ENCODE peak calls at places on chromosomes 3 and 15, in five cellular contexts. Q is stimulated activated CD8-positive, alpha-beta memory T cell treated with anti-CD3 and anti-CD28 coated beads, Interleukin-12 subunit alpha, Interleukin-12 subunit beta, amount 100 ng/mL, for 4 hours; L is NCI-H1417; I is astrocyte of the spinal cord; T is Peyer's patch. Y is an unnamed sample.
A peak's percentile ranks its signal among the peaks of the same experiment; 100 is the strongest.

GRCh38 chr3:129056832-129057231 is 3.7 kb upstream of the GP9 start:
- DNase-seq in Q (no peak), T (no peak), I (no peak), L (no peak), Y (no peak)

GRCh38 chr3:173939319-173939718 is 541.8 kb downstream of the NLGN1 start:
- DNase-seq in L (no peak), I (no peak), Q (no peak), T (no peak), Y (no peak)

GRCh38 chr15:57406040-57406772 is 29.9 kb downstream of the CGNL1 start:
- DNase-seq in I (peak; percentile 21), L (no peak), T (no peak), Q (no peak), Y (no peak)

GRCh38 chr3:61702453-61702852 is 141.1 kb downstream of the PTPRG start:
- DNase-seq in Q (no peak), L (no peak), I (no peak), T (no peak), Y (no peak)

GRCh38 chr15:69653846-69654245 is 201.2 kb downstream of the RPLP1 start:
- DNase-seq in Q (no peak), I (no peak), T (no peak), L (no peak), Y (no peak)

GRCh38 chr3:44628716-44629115 is 3.9 kb downstream of the ZNF197 start:
- DNase-seq in I (no peak), L (no peak), T (no peak), Q (no peak), Y (no peak)

GRCh38 chr15:62299541-62299940 is 134.5 kb upstream of the C2CD4B start:
- DNase-seq in I (no peak), Q (no peak), T (no peak), L (no peak), Y (no peak)

GRCh38 chr3:72797773-72798543 is 50.3 kb downstream of the SHQ1 start:
- DNase-seq in I (peak; percentile 45), T (peak; percentile 55), L (peak; percentile 71), Q (no peak), Y (peak; percentile 63)

GRCh38 chr3:185070491-185071335 is 82.1 kb downstream of the C3orf70 start:
- DNase-seq in Q (no peak), I (no peak), T (no peak), L (no peak), Y (peak; percentile 62)

GRCh38 chr15:98689431-98689861 is 41.1 kb downstream of the IGF1R start:
- DNase-seq in T (no peak), Q (no peak), I (no peak), L (no peak), Y (peak; percentile 54)

GRCh38 chr3:4993276-4994143 is 14.3 kb downstream of the BHLHE40 start:
- DNase-seq in L (no peak), T (no peak), Q (no peak), I (no peak), Y (peak; percentile 50)

GRCh38 chr15:27490867-27491595 is 520.0 kb downstream of the GABRG3 start:
- DNase-seq in I (peak; percentile 20), Q (no peak), T (no peak), L (no peak), Y (no peak)

GRCh38 chr3:196624907-196625306 is 14.6 kb upstream of the NRROS start:
- DNase-seq in Q (no peak), I (no peak), L (no peak), T (no peak), Y (no peak)

GRCh38 chr3:96970211-96970610 is 155.8 kb downstream of the EPHA6 start:
- DNase-seq in I (no peak), Q (no peak), L (no peak), T (no peak), Y (no peak)

GRCh38 chr15:25061808-25062550 is 107.2 kb downstream of the SNRPN start:
- DNase-seq in T (peak; percentile 24), I (no peak), L (no peak), Q (no peak), Y (no peak)

GRCh38 chr3:97138914-97139541 is 324.6 kb downstream of the EPHA6 start:
- DNase-seq in Q (no peak), T (no peak), L (no peak), I (no peak), Y (no peak)

GRCh38 chr3:11705049-11705448 is 61.3 kb upstream of the VGLL4 start:
- DNase-seq in L (no peak), Q (no peak), T (no peak), I (no peak), Y (no peak)

GRCh38 chr15:78210349-78210717 is 24.0 kb downstream of the ACSBG1 start:
- DNase-seq in I (no peak), T (peak; percentile 27), Q (no peak), L (no peak), Y (no peak)

GRCh38 chr15:54064412-54064811 is 86.2 kb downstream of the UNC13C start:
- DNase-seq in Q (no peak), L (no peak), T (no peak), I (no peak), Y (no peak)

GRCh38 chr15:65286069-65286703 is 497 bp downstream of the PARP16 start:
- DNase-seq in L (peak; percentile 33), Q (no peak), T (peak; percentile 78), I (peak; percentile 30), Y (peak; percentile 49)

GRCh38 chr15:88804257-88804656 is 1.0 kb downstream of the ACAN start:
- DNase-seq in T (no peak), I (no peak), Q (no peak), L (no peak), Y (no peak)

GRCh38 chr3:154214320-154214719 is 93.1 kb downstream of the ARHGEF26 start:
- DNase-seq in Q (no peak), L (no peak), I (peak; percentile 7), T (no peak), Y (peak; percentile 2)

GRCh38 chr3:196055683-196056270 is 26.1 kb downstream of the TFRC start:
- DNase-seq in T (peak; percentile 63), Q (no peak), L (no peak), I (no peak), Y (no peak)

GRCh38 chr15:101068961-101069734 is 150.0 kb downstream of the LRRK1 start:
- DNase-seq in T (no peak), Q (no peak), I (peak; percentile 28), L (no peak), Y (peak; percentile 94)

GRCh38 chr15:66761723-66762595 is 59.9 kb downstream of the SMAD6 start:
- DNase-seq in Q (no peak), L (no peak), I (peak; percentile 43), T (no peak), Y (peak; percentile 74)

GRCh38 chr3:186540444-186541226 is 3.5 kb downstream of the CRYGS start:
- DNase-seq in Q (peak; percentile 56), T (peak; percentile 93), I (peak; percentile 82), L (peak; percentile 89), Y (peak; percentile 72)

GRCh38 chr3:66322436-66322835 is 101.6 kb downstream of the SLC25A26 start:
- DNase-seq in I (no peak), Q (no peak), L (no peak), T (no peak), Y (peak; percentile 27)

GRCh38 chr3:160883373-160883772 is 127.3 kb downstream of the PPM1L start:
- DNase-seq in T (no peak), I (no peak), Q (no peak), L (no peak), Y (no peak)

GRCh38 chr15:65033659-65034269 is 4.3 kb upstream of the MTFMT start:
- DNase-seq in T (peak; percentile 67), L (no peak), I (peak; percentile 49), Q (no peak), Y (peak; percentile 53)

GRCh38 chr3:154548341-154548740 is 118.4 kb upstream of the GPR149 start:
- DNase-seq in I (no peak), T (no peak), L (no peak), Q (no peak), Y (no peak)

GRCh38 chr3:128851601-128852000 is 27.8 kb upstream of the ACAD9 start:
- DNase-seq in Q (no peak), I (no peak), L (no peak), T (no peak), Y (no peak)

GRCh38 chr3:32422943-32423342 is 31.3 kb downstream of the CMTM7 start:
- DNase-seq in L (no peak), Q (no peak), T (no peak), I (no peak), Y (no peak)

GRCh38 chr3:45664558-45664957 is 24.6 kb upstream of the SACM1L start:
- DNase-seq in T (peak; percentile 75), Q (peak; percentile 64), I (no peak), L (no peak), Y (no peak)

GRCh38 chr3:63727248-63727647 is 74.8 kb downstream of the SNTN start:
- DNase-seq in I (no peak), Q (no peak), T (no peak), L (no peak), Y (peak; percentile 34)

GRCh38 chr3:126480864-126481263 is 5.2 kb upstream of the ZXDC start:
- DNase-seq in Q (no peak), L (no peak), I (no peak), T (no peak), Y (no peak)

GRCh38 chr15:39855400-39855799 is 64.7 kb downstream of the GPR176 start:
- DNase-seq in T (no peak), L (no peak), I (no peak), Q (no peak), Y (no peak)

GRCh38 chr3:72144773-72145505 is 360.0 kb upstream of the PROK2 start:
- DNase-seq in I (no peak), Q (no peak), L (no peak), T (peak; percentile 72), Y (no peak)

Y was measured in RPMI7951.